ENCODE peak calls at places on chromosomes 13 and 19, in nine cellular contexts. K is H54, N is neural crest cell, V is amygdala, R is nephron progenitor cell, U is iris pigment epithelial cell, I is putamen, X is heart right ventricle, O is NCI-H1092. E is an unnamed sample.

GRCh38 chr19:40576181-40576584 is 490 bp upstream of the SHKBP1 start:
- DNase-seq in K (no peak), N (no peak), V (no peak), R (peak), U (no peak), I (no peak), X (no peak), O (no peak), E (no peak)

GRCh38 chr19:1173845-1174809 is at the start of gene SBNO2:
- DNase-seq in K (peak), N (peak), V (peak), R (peak), U (peak), I (peak), X (peak), O (peak), E (peak)

GRCh38 chr13:51063909-51064308 is 47.2 kb downstream of the C13orf42 start:
- DNase-seq in K (no peak), N (no peak), V (no peak), R (no peak), U (no peak), I (no peak), X (no peak), O (no peak), E (no peak)

GRCh38 chr13:55572408-55572807 is 1568.3 kb upstream of the PRR20A start:
- DNase-seq in K (no peak), N (no peak), V (no peak), R (no peak), U (no peak), I (no peak), X (no peak), O (no peak), E (no peak)

GRCh38 chr19:50378169-50378862 is 2.1 kb downstream of the NR1H2 start:
- DNase-seq in K (no peak), N (no peak), V (no peak), R (no peak), U (no peak), I (no peak), X (no peak), O (no peak), E (no peak)

GRCh38 chr13:47027797-47028437 is 131.1 kb upstream of the HTR2A start:
- DNase-seq in K (no peak), N (no peak), V (no peak), R (no peak), U (no peak), I (no peak), X (no peak), O (no peak), E (no peak)

GRCh38 chr19:1082928-1083816 is 12.0 kb downstream of the POLR2E start:
- DNase-seq in K (no peak), N (no peak), V (no peak), R (no peak), U (no peak), I (no peak), X (peak), O (no peak), E (no peak)

GRCh38 chr19:11843741-11844140 is 4.8 kb upstream of the ZNF439 start:
- DNase-seq in K (no peak), N (no peak), V (no peak), R (no peak), U (no peak), I (no peak), X (no peak), O (no peak), E (no peak)

GRCh38 chr19:13160557-13160956 is 10.3 kb downstream of the IER2 start:
- DNase-seq in K (no peak), N (no peak), V (no peak), R (no peak), U (peak), I (no peak), X (no peak), O (no peak), E (no peak)

GRCh38 chr19:45952691-45953505 is 20.8 kb downstream of the NOVA2 start:
- DNase-seq in K (no peak), N (peak), V (no peak), R (peak), U (peak), I (no peak), X (peak), O (no peak), E (peak)

GRCh38 chr19:1488282-1488601 is 1.9 kb downstream of the PCSK4 start:
- DNase-seq in K (no peak), N (no peak), V (no peak), R (no peak), U (no peak), I (no peak), X (no peak), O (no peak), E (no peak)

GRCh38 chr19:18733196-18733647 is 49.7 kb downstream of the CRTC1 start:
- DNase-seq in K (no peak), N (no peak), V (no peak), R (no peak), U (peak), I (no peak), X (peak), O (peak), E (no peak)